ENCODE peak calls at places on chromosomes 3 and 15, in six cellular contexts. One of them, this sample, is unnamed.

GRCh38 chr3:120642368-120642948 is 39.6 kb downstream of the HGD start:
- DNase-seq in tibial artery: no peak
- DNase-seq in Ammon's horn: no peak
- DNase-seq in cardiac septum: no peak
- DNase-seq in heart left ventricle: no peak
- DNase-seq in activated T-cell treated with anti-CD3 and anti-CD28 coated beads for 24 hours: no peak
- DNase-seq in this sample: no peak

GRCh38 chr15:95262866-95263564 is 1031.7 kb downstream of the MCTP2 start:
- DNase-seq in tibial artery: no peak
- DNase-seq in Ammon's horn: no peak
- DNase-seq in cardiac septum: no peak
- DNase-seq in heart left ventricle: no peak
- DNase-seq in activated T-cell treated with anti-CD3 and anti-CD28 coated beads for 24 hours: no peak
- DNase-seq in this sample: no peak

GRCh38 chr3:42674151-42674550 is 11.2 kb upstream of the KLHL40 start:
- DNase-seq in tibial artery: no peak
- DNase-seq in Ammon's horn: no peak
- DNase-seq in cardiac septum: no peak
- DNase-seq in heart left ventricle: no peak
- DNase-seq in activated T-cell treated with anti-CD3 and anti-CD28 coated beads for 24 hours: no peak
- DNase-seq in this sample: no peak

GRCh38 chr15:92068121-92068520 is 214.6 kb downstream of the SLCO3A1 start:
- DNase-seq in tibial artery: no peak
- DNase-seq in Ammon's horn: peak; percentile 67
- DNase-seq in cardiac septum: no peak
- DNase-seq in heart left ventricle: no peak
- DNase-seq in activated T-cell treated with anti-CD3 and anti-CD28 coated beads for 24 hours: no peak
- DNase-seq in this sample: no peak

GRCh38 chr15:35507932-35508638 is 37.9 kb downstream of the DPH6 start:
- DNase-seq in tibial artery: no peak
- DNase-seq in Ammon's horn: no peak
- DNase-seq in cardiac septum: no peak
- DNase-seq in heart left ventricle: no peak
- DNase-seq in activated T-cell treated with anti-CD3 and anti-CD28 coated beads for 24 hours: no peak
- DNase-seq in this sample: no peak

GRCh38 chr15:57320543-57321220 is 55.6 kb upstream of the CGNL1 start:
- DNase-seq in tibial artery: peak; percentile 71
- DNase-seq in Ammon's horn: no peak
- DNase-seq in cardiac septum: no peak
- DNase-seq in heart left ventricle: no peak
- DNase-seq in activated T-cell treated with anti-CD3 and anti-CD28 coated beads for 24 hours: no peak
- DNase-seq in this sample: no peak

GRCh38 chr3:97613139-97613538 is 151.4 kb upstream of the ARL6 start:
- DNase-seq in tibial artery: no peak
- DNase-seq in Ammon's horn: no peak
- DNase-seq in cardiac septum: no peak
- DNase-seq in heart left ventricle: no peak
- DNase-seq in activated T-cell treated with anti-CD3 and anti-CD28 coated beads for 24 hours: no peak
- DNase-seq in this sample: no peak

GRCh38 chr3:160602259-160602658 is 36.9 kb upstream of the KPNA4 start:
- DNase-seq in tibial artery: no peak
- DNase-seq in Ammon's horn: no peak
- DNase-seq in cardiac septum: no peak
- DNase-seq in heart left ventricle: no peak
- DNase-seq in activated T-cell treated with anti-CD3 and anti-CD28 coated beads for 24 hours: no peak
- DNase-seq in this sample: no peak

GRCh38 chr3:42546691-42547213 is 35.0 kb downstream of the SEC22C start:
- DNase-seq in tibial artery: no peak
- DNase-seq in Ammon's horn: no peak
- DNase-seq in cardiac septum: no peak
- DNase-seq in heart left ventricle: no peak
- DNase-seq in activated T-cell treated with anti-CD3 and anti-CD28 coated beads for 24 hours: no peak
- DNase-seq in this sample: peak; percentile 27

GRCh38 chr3:43906847-43907507 is 216.2 kb downstream of the ABHD5 start:
- DNase-seq in tibial artery: no peak
- DNase-seq in Ammon's horn: peak; percentile 15
- DNase-seq in cardiac septum: no peak
- DNase-seq in heart left ventricle: no peak
- DNase-seq in activated T-cell treated with anti-CD3 and anti-CD28 coated beads for 24 hours: no peak
- DNase-seq in this sample: no peak

GRCh38 chr15:74773329-74773728 is 8.6 kb upstream of the CSK start:
- DNase-seq in tibial artery: no peak
- DNase-seq in Ammon's horn: no peak
- DNase-seq in cardiac septum: no peak
- DNase-seq in heart left ventricle: no peak
- DNase-seq in activated T-cell treated with anti-CD3 and anti-CD28 coated beads for 24 hours: no peak
- DNase-seq in this sample: no peak

GRCh38 chr15:71328453-71328852 is 213.2 kb downstream of the THSD4 start:
- DNase-seq in tibial artery: no peak
- DNase-seq in Ammon's horn: no peak
- DNase-seq in cardiac septum: no peak
- DNase-seq in heart left ventricle: no peak
- DNase-seq in activated T-cell treated with anti-CD3 and anti-CD28 coated beads for 24 hours: no peak
- DNase-seq in this sample: no peak

GRCh38 chr15:101188517-101189340 is 63.1 kb downstream of the CHSY1 start:
- DNase-seq in tibial artery: no peak
- DNase-seq in Ammon's horn: no peak
- DNase-seq in cardiac septum: no peak
- DNase-seq in heart left ventricle: no peak
- DNase-seq in activated T-cell treated with anti-CD3 and anti-CD28 coated beads for 24 hours: no peak
- DNase-seq in this sample: no peak

GRCh38 chr15:67914537-67915373 is 74.9 kb upstream of the RNU6-1 start:
- DNase-seq in tibial artery: peak; percentile 67
- DNase-seq in Ammon's horn: peak; percentile 56
- DNase-seq in cardiac septum: no peak
- DNase-seq in heart left ventricle: peak; percentile 65
- DNase-seq in activated T-cell treated with anti-CD3 and anti-CD28 coated beads for 24 hours: no peak
- DNase-seq in this sample: peak; percentile 92

GRCh38 chr15:92810418-92811138 is 89.5 kb upstream of the CHD2 start:
- DNase-seq in tibial artery: peak; percentile 87
- DNase-seq in Ammon's horn: peak; percentile 63
- DNase-seq in cardiac septum: peak; percentile 79
- DNase-seq in heart left ventricle: peak; percentile 75
- DNase-seq in activated T-cell treated with anti-CD3 and anti-CD28 coated beads for 24 hours: no peak
- DNase-seq in this sample: peak; percentile 84

GRCh38 chr3:107950413-107950812 is 140.4 kb downstream of the CD47 start:
- DNase-seq in tibial artery: no peak
- DNase-seq in Ammon's horn: no peak
- DNase-seq in cardiac septum: no peak
- DNase-seq in heart left ventricle: no peak
- DNase-seq in activated T-cell treated with anti-CD3 and anti-CD28 coated beads for 24 hours: no peak
- DNase-seq in this sample: no peak

GRCh38 chr3:189143321-189143720 is 28.4 kb upstream of the TPRG1 start:
- DNase-seq in tibial artery: no peak
- DNase-seq in Ammon's horn: no peak
- DNase-seq in cardiac septum: no peak
- DNase-seq in heart left ventricle: no peak
- DNase-seq in activated T-cell treated with anti-CD3 and anti-CD28 coated beads for 24 hours: no peak
- DNase-seq in this sample: no peak

GRCh38 chr15:28273468-28273867 is 48.5 kb downstream of the HERC2 start:
- DNase-seq in tibial artery: no peak
- DNase-seq in Ammon's horn: no peak
- DNase-seq in cardiac septum: no peak
- DNase-seq in heart left ventricle: no peak
- DNase-seq in activated T-cell treated with anti-CD3 and anti-CD28 coated beads for 24 hours: no peak
- DNase-seq in this sample: no peak

GRCh38 chr15:34994925-34995324 is 6.8 kb upstream of the ZNF770 start:
- DNase-seq in tibial artery: no peak
- DNase-seq in Ammon's horn: no peak
- DNase-seq in cardiac septum: no peak
- DNase-seq in heart left ventricle: no peak
- DNase-seq in activated T-cell treated with anti-CD3 and anti-CD28 coated beads for 24 hours: no peak
- DNase-seq in this sample: no peak

GRCh38 chr3:123285479-123285878 is 83.7 kb downstream of the SEC22A start:
- DNase-seq in tibial artery: no peak
- DNase-seq in Ammon's horn: no peak
- DNase-seq in cardiac septum: peak; percentile 59
- DNase-seq in heart left ventricle: no peak
- DNase-seq in activated T-cell treated with anti-CD3 and anti-CD28 coated beads for 24 hours: no peak
- DNase-seq in this sample: no peak

GRCh38 chr15:94864600-94864999 is 633.2 kb downstream of the MCTP2 start:
- DNase-seq in tibial artery: no peak
- DNase-seq in Ammon's horn: no peak
- DNase-seq in cardiac septum: no peak
- DNase-seq in heart left ventricle: no peak
- DNase-seq in activated T-cell treated with anti-CD3 and anti-CD28 coated beads for 24 hours: no peak
- DNase-seq in this sample: no peak

GRCh38 chr15:101474233-101474632 is 15.3 kb downstream of the PCSK6 start:
- DNase-seq in tibial artery: no peak
- DNase-seq in Ammon's horn: no peak
- DNase-seq in cardiac septum: peak; percentile 51
- DNase-seq in heart left ventricle: no peak
- DNase-seq in activated T-cell treated with anti-CD3 and anti-CD28 coated beads for 24 hours: no peak
- DNase-seq in this sample: no peak

GRCh38 chr3:43542328-43543043 is 79.3 kb downstream of the ANO10 start:
- DNase-seq in tibial artery: no peak
- DNase-seq in Ammon's horn: no peak
- DNase-seq in cardiac septum: no peak
- DNase-seq in heart left ventricle: no peak
- DNase-seq in activated T-cell treated with anti-CD3 and anti-CD28 coated beads for 24 hours: no peak
- DNase-seq in this sample: no peak

GRCh38 chr3:89957461-89957860 is 850.0 kb downstream of the EPHA3 start:
- DNase-seq in tibial artery: no peak
- DNase-seq in Ammon's horn: no peak
- DNase-seq in cardiac septum: no peak
- DNase-seq in heart left ventricle: no peak
- DNase-seq in activated T-cell treated with anti-CD3 and anti-CD28 coated beads for 24 hours: no peak
- DNase-seq in this sample: no peak

GRCh38 chr15:82539690-82540054 is 585 bp downstream of the RPS17 start:
- DNase-seq in tibial artery: no peak
- DNase-seq in Ammon's horn: peak; percentile 21
- DNase-seq in cardiac septum: no peak
- DNase-seq in heart left ventricle: no peak
- DNase-seq in activated T-cell treated with anti-CD3 and anti-CD28 coated beads for 24 hours: no peak
- DNase-seq in this sample: no peak

This sample was measured in sigmoid colon.